ENCODE peak calls at places on chromosomes 7 and 10, in six cellular contexts. One of them, this sample, is unnamed.

GRCh38 chr7:121366852-121367431 is 29.2 kb downstream of the FAM3C start:
- DNase-seq in IMR-90: peak
- DNase-seq in tibial nerve: no peak
- DNase-seq in prostate gland: no peak
- DNase-seq in small intestine: peak
- DNase-seq in neural progenitor cell: peak
- DNase-seq in this sample: no peak

GRCh38 chr7:44634187-44634838 is 27.9 kb downstream of the OGDH start:
- DNase-seq in neural progenitor cell: no peak
- DNase-seq in small intestine: peak
- DNase-seq in prostate gland: no peak
- DNase-seq in IMR-90: peak
- DNase-seq in tibial nerve: no peak
- DNase-seq in this sample: no peak

GRCh38 chr10:5484205-5484604 is 15.2 kb downstream of the CALML5 start:
- DNase-seq in small intestine: no peak
- DNase-seq in prostate gland: no peak
- DNase-seq in tibial nerve: no peak
- DNase-seq in IMR-90: peak
- DNase-seq in neural progenitor cell: no peak
- DNase-seq in this sample: no peak

GRCh38 chr10:113362645-113363091 is 190.2 kb upstream of the HABP2 start:
- DNase-seq in small intestine: no peak
- DNase-seq in IMR-90: no peak
- DNase-seq in prostate gland: no peak
- DNase-seq in tibial nerve: no peak
- DNase-seq in neural progenitor cell: no peak
- DNase-seq in this sample: no peak

GRCh38 chr10:33703897-33704825 is 369.7 kb upstream of the NRP1 start:
- DNase-seq in IMR-90: peak
- DNase-seq in neural progenitor cell: peak
- DNase-seq in tibial nerve: no peak
- DNase-seq in prostate gland: no peak
- DNase-seq in small intestine: no peak
- DNase-seq in this sample: no peak

GRCh38 chr7:52712938-52713337 is 322.5 kb upstream of the POM121L12 start:
- DNase-seq in prostate gland: no peak
- DNase-seq in neural progenitor cell: no peak
- DNase-seq in IMR-90: no peak
- DNase-seq in tibial nerve: no peak
- DNase-seq in small intestine: no peak
- DNase-seq in this sample: no peak

GRCh38 chr7:50226139-50226538 is 78.4 kb upstream of the IKZF1 start:
- DNase-seq in tibial nerve: no peak
- DNase-seq in small intestine: no peak
- DNase-seq in prostate gland: no peak
- DNase-seq in IMR-90: no peak
- DNase-seq in neural progenitor cell: no peak
- DNase-seq in this sample: no peak

GRCh38 chr10:131921191-131921590 is 20.4 kb downstream of the PPP2R2D start:
- DNase-seq in neural progenitor cell: peak
- DNase-seq in small intestine: no peak
- DNase-seq in tibial nerve: no peak
- DNase-seq in IMR-90: no peak
- DNase-seq in prostate gland: no peak
- DNase-seq in this sample: no peak

GRCh38 chr7:107147464-107148214 is 21.2 kb upstream of the HBP1 start:
- DNase-seq in neural progenitor cell: peak
- DNase-seq in small intestine: peak
- DNase-seq in tibial nerve: no peak
- DNase-seq in IMR-90: peak
- DNase-seq in prostate gland: no peak
- DNase-seq in this sample: no peak

GRCh38 chr10:84428711-84429110 is 100.3 kb downstream of the CCSER2 start:
- DNase-seq in small intestine: no peak
- DNase-seq in neural progenitor cell: no peak
- DNase-seq in prostate gland: no peak
- DNase-seq in tibial nerve: no peak
- DNase-seq in IMR-90: peak
- DNase-seq in this sample: no peak

GRCh38 chr7:139774376-139774775 is 3.4 kb downstream of the HIPK2 start:
- DNase-seq in prostate gland: no peak
- DNase-seq in IMR-90: peak
- DNase-seq in small intestine: no peak
- DNase-seq in tibial nerve: no peak
- DNase-seq in neural progenitor cell: no peak
- DNase-seq in this sample: no peak

GRCh38 chr10:79348640-79348988 is 1.3 kb downstream of the PPIF start:
- DNase-seq in small intestine: no peak
- DNase-seq in IMR-90: no peak
- DNase-seq in prostate gland: no peak
- DNase-seq in neural progenitor cell: no peak
- DNase-seq in tibial nerve: no peak
- DNase-seq in this sample: no peak

GRCh38 chr10:65270969-65271368 is 1654.9 kb upstream of the LRRTM3 start:
- DNase-seq in prostate gland: no peak
- DNase-seq in neural progenitor cell: no peak
- DNase-seq in IMR-90: no peak
- DNase-seq in small intestine: no peak
- DNase-seq in tibial nerve: no peak
- DNase-seq in this sample: no peak

GRCh38 chr10:63698815-63699205 is 177.6 kb downstream of the REEP3 start:
- DNase-seq in IMR-90: no peak
- DNase-seq in neural progenitor cell: no peak
- DNase-seq in small intestine: no peak
- DNase-seq in prostate gland: no peak
- DNase-seq in tibial nerve: no peak
- DNase-seq in this sample: no peak

GRCh38 chr7:131431289-131431688 is 103.6 kb downstream of the MKLN1 start:
- DNase-seq in tibial nerve: no peak
- DNase-seq in neural progenitor cell: no peak
- DNase-seq in small intestine: no peak
- DNase-seq in IMR-90: peak
- DNase-seq in prostate gland: peak
- DNase-seq in this sample: no peak

GRCh38 chr10:84590794-84591193 is 262.4 kb downstream of the CCSER2 start:
- DNase-seq in tibial nerve: no peak
- DNase-seq in small intestine: no peak
- DNase-seq in neural progenitor cell: no peak
- DNase-seq in IMR-90: no peak
- DNase-seq in prostate gland: peak
- DNase-seq in this sample: no peak

GRCh38 chr7:81030472-81030871 is 111.6 kb upstream of the SEMA3C start:
- DNase-seq in IMR-90: no peak
- DNase-seq in tibial nerve: no peak
- DNase-seq in neural progenitor cell: no peak
- DNase-seq in small intestine: no peak
- DNase-seq in prostate gland: no peak
- DNase-seq in this sample: no peak

GRCh38 chr10:34815174-34816066 is at the start of gene PARD3:
- DNase-seq in neural progenitor cell: peak
- DNase-seq in tibial nerve: peak
- DNase-seq in small intestine: peak
- DNase-seq in prostate gland: peak
- DNase-seq in IMR-90: peak
- DNase-seq in this sample: peak

GRCh38 chr7:13792208-13792607 is 197.3 kb downstream of the ETV1 start:
- DNase-seq in IMR-90: no peak
- DNase-seq in small intestine: no peak
- DNase-seq in prostate gland: no peak
- DNase-seq in tibial nerve: no peak
- DNase-seq in neural progenitor cell: no peak
- DNase-seq in this sample: no peak

GRCh38 chr7:1454471-1455065 is 4.7 kb downstream of the MICALL2 start:
- DNase-seq in neural progenitor cell: no peak
- DNase-seq in IMR-90: no peak
- DNase-seq in small intestine: no peak
- DNase-seq in prostate gland: no peak
- DNase-seq in tibial nerve: peak
- DNase-seq in this sample: no peak

GRCh38 chr10:47031251-47031952 is 120.2 kb downstream of the PTPN20 start:
- DNase-seq in neural progenitor cell: peak
- DNase-seq in IMR-90: no peak
- DNase-seq in tibial nerve: peak
- DNase-seq in small intestine: peak
- DNase-seq in prostate gland: no peak
- DNase-seq in this sample: no peak

GRCh38 chr10:97466755-97467154 is 20.8 kb downstream of the ZDHHC16 start:
- DNase-seq in neural progenitor cell: no peak
- DNase-seq in IMR-90: peak
- DNase-seq in tibial nerve: no peak
- DNase-seq in small intestine: no peak
- DNase-seq in prostate gland: no peak
- DNase-seq in this sample: no peak

GRCh38 chr10:88735661-88736060 is 24.2 kb upstream of the LIPN start:
- DNase-seq in tibial nerve: no peak
- DNase-seq in IMR-90: peak
- DNase-seq in small intestine: no peak
- DNase-seq in neural progenitor cell: no peak
- DNase-seq in prostate gland: no peak
- DNase-seq in this sample: no peak
- H3K27ac ChIP-seq in tibial nerve: no peak
- H3K27ac ChIP-seq in IMR-90: no peak
- H3K27ac ChIP-seq in small intestine: no peak
- H3K27ac ChIP-seq in neural progenitor cell: no peak
- H3K27ac ChIP-seq in prostate gland: no peak
- H3K27ac ChIP-seq in this sample: no peak

GRCh38 chr10:91287276-91287675 is 66.8 kb downstream of the PCGF5 start:
- DNase-seq in neural progenitor cell: no peak
- DNase-seq in prostate gland: no peak
- DNase-seq in small intestine: peak
- DNase-seq in IMR-90: no peak
- DNase-seq in tibial nerve: no peak
- DNase-seq in this sample: no peak
- H3K27ac ChIP-seq in neural progenitor cell: no peak
- H3K27ac ChIP-seq in prostate gland: no peak
- H3K27ac ChIP-seq in small intestine: no peak
- H3K27ac ChIP-seq in IMR-90: no peak
- H3K27ac ChIP-seq in tibial nerve: no peak
- H3K27ac ChIP-seq in this sample: no peak

DNA sequence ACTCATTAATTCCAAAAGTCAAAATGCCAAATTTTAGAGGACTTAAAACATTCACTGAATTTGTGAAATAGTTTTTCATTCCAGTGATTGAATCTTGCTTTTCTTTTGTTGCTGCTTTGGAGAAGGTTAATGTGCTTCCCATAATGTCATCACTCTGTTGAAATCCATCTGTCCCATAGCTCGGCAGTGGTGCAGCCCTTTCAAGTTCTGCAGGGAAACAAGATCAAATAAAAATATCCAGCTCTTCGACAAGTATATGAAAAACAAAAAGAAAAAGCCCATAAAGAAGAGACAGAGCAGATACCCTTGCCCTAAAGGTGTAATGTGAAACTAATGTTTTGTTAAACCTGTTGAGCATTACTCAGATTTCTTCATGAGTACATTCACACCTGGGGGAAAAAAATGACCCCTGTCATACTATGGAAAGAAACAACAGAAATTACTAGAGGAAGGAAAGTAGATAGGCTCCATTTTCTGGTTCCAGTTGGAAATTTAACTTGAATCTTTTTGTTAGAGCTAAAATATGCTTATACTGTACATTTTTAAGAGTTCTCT is 35.1 kb downstream of the AGR3 start:
- DNase-seq in prostate gland: no peak
- DNase-seq in neural progenitor cell: no peak
- DNase-seq in small intestine: no peak
- DNase-seq in tibial nerve: no peak
- DNase-seq in IMR-90: no peak
- DNase-seq in this sample: no peak
- H3K27ac ChIP-seq in prostate gland: no peak
- H3K27ac ChIP-seq in neural progenitor cell: no peak
- H3K27ac ChIP-seq in small intestine: no peak
- H3K27ac ChIP-seq in tibial nerve: no peak
- H3K27ac ChIP-seq in IMR-90: no peak
- H3K27ac ChIP-seq in this sample: no peak

GRCh38 chr10:122877264-122877663 is 2.1 kb downstream of the FAM24B start:
- DNase-seq in neural progenitor cell: no peak
- DNase-seq in small intestine: no peak
- DNase-seq in IMR-90: no peak
- DNase-seq in tibial nerve: no peak
- DNase-seq in prostate gland: no peak
- DNase-seq in this sample: no peak

GRCh38 chr10:122876493-122876855 is 2.9 kb downstream of the FAM24B start:
- DNase-seq in prostate gland: no peak
- DNase-seq in small intestine: no peak
- DNase-seq in IMR-90: no peak
- DNase-seq in neural progenitor cell: no peak
- DNase-seq in tibial nerve: no peak
- DNase-seq in this sample: no peak

GRCh38 chr10:122879339-122880273 is at the start of gene FAM24B:
- DNase-seq in neural progenitor cell: peak
- DNase-seq in tibial nerve: peak
- DNase-seq in small intestine: peak
- DNase-seq in IMR-90: peak
- DNase-seq in prostate gland: peak
- DNase-seq in this sample: peak

GRCh38 chr10:122878799-122879338 is 512 bp downstream of the FAM24B start:
- DNase-seq in small intestine: peak
- DNase-seq in IMR-90: no peak
- DNase-seq in tibial nerve: no peak
- DNase-seq in neural progenitor cell: no peak
- DNase-seq in prostate gland: no peak
- DNase-seq in this sample: no peak

GRCh38 chr10:122875843-122876492 is 3.4 kb downstream of the FAM24B start:
- DNase-seq in prostate gland: no peak
- DNase-seq in IMR-90: no peak
- DNase-seq in small intestine: peak
- DNase-seq in tibial nerve: no peak
- DNase-seq in neural progenitor cell: peak
- DNase-seq in this sample: no peak
- H3K27ac ChIP-seq in prostate gland: no peak
- H3K27ac ChIP-seq in IMR-90: no peak
- H3K27ac ChIP-seq in small intestine: no peak
- H3K27ac ChIP-seq in tibial nerve: no peak
- H3K27ac ChIP-seq in neural progenitor cell: peak
- H3K27ac ChIP-seq in this sample: no peak

DNA sequence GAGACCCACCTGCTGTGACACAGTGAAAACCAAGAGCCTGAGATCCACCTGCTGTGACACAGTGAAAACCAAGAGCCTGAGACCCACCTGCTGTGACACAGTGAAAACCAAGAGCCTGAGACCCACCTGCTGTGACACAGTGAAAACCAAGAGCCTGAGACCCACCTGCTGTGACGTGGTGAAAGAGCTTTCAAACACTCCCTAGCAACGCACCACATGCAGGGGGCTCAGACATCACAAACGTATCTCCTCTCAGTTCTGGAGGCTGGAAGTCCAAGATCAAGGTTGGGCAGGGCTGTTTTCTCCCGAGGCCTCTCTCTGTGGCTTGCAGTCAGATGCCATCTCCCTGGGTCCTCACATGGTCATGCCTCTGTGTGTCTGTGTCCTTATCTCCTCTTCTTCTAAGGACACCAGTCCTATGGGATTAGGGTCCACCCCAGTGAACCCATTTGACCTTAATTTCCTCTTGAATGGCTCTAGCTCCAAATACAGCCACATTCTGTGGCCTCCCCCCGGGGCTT is 43.8 kb downstream of the INSIG1 start:
- DNase-seq in tibial nerve: no peak
- DNase-seq in neural progenitor cell: no peak
- DNase-seq in small intestine: no peak
- DNase-seq in IMR-90: no peak
- DNase-seq in prostate gland: no peak
- DNase-seq in this sample: no peak
- H3K27ac ChIP-seq in tibial nerve: no peak
- H3K27ac ChIP-seq in neural progenitor cell: no peak
- H3K27ac ChIP-seq in small intestine: no peak
- H3K27ac ChIP-seq in IMR-90: no peak
- H3K27ac ChIP-seq in prostate gland: no peak
- H3K27ac ChIP-seq in this sample: no peak

This sample was measured in lung.